ENCODE peak calls at places on chromosomes 6 and 20, in four cellular contexts. R, U, W and Q are unnamed samples.
A peak's percentile ranks its signal among the peaks of the same experiment; 100 is the strongest.

GRCh38 chr20:3082306-3082951 is 2.1 kb downstream of the AVP start:
- DNase-seq in R (no peak), U (no peak), W (no peak), Q (no peak)

GRCh38 chr6:80976336-80976735 is 776.1 kb downstream of the TENT5A start:
- DNase-seq in U (no peak), R (no peak), W (no peak), Q (no peak)

GRCh38 chr6:31706599-31706998 is at the start of gene LY6G6F:
- DNase-seq in U (no peak), W (no peak), R (no peak), Q (no peak)

GRCh38 chr6:104324305-104324704 is 535.4 kb downstream of the HACE1 start:
- DNase-seq in W (no peak), R (no peak), U (no peak), Q (no peak)

GRCh38 chr6:89357390-89357789 is 4.9 kb upstream of the UBE2J1 start:
- DNase-seq in R (no peak), U (no peak), W (peak; percentile 68), Q (peak; percentile 95)

GRCh38 chr6:20610636-20611200 is 76.5 kb downstream of the CDKAL1 start:
- DNase-seq in W (no peak), R (no peak), U (no peak), Q (no peak)

GRCh38 chr6:33249732-33250625 is 21.7 kb downstream of the VPS52 start:
- DNase-seq in W (no peak), R (peak; percentile 29), U (no peak), Q (no peak)

GRCh38 chr6:52157301-52157930 is 28.8 kb upstream of the IL17A start:
- DNase-seq in U (no peak), W (no peak), R (no peak), Q (no peak)

GRCh38 chr20:53869466-53870258 is 200.7 kb downstream of the BCAS1 start:
- DNase-seq in R (peak; percentile 60), W (peak; percentile 67), U (no peak), Q (peak; percentile 93)

GRCh38 chr6:6411115-6411514 is 90.7 kb upstream of the F13A1 start:
- DNase-seq in R (no peak), U (no peak), W (no peak), Q (no peak)

GRCh38 chr6:139372326-139373153 is 1.9 kb downstream of the CITED2 start:
- DNase-seq in U (no peak), W (no peak), R (no peak), Q (no peak)

GRCh38 chr6:36320475-36320874 is 16.2 kb downstream of the BNIP5 start:
- DNase-seq in W (no peak), U (peak; percentile 84), R (no peak), Q (no peak)

GRCh38 chr6:131764350-131764749 is 43.5 kb upstream of the ENPP1 start:
- DNase-seq in U (no peak), R (no peak), W (no peak), Q (no peak)

GRCh38 chr6:44009425-44010321 is 117.6 kb downstream of the MRPL14 start:
- DNase-seq in R (no peak), W (no peak), U (no peak), Q (no peak)

GRCh38 chr6:75204959-75205775 is 686 bp downstream of the COL12A1 start:
- DNase-seq in U (no peak), W (peak; percentile 5), R (peak; percentile 63), Q (no peak)

GRCh38 chr6:28139860-28140500 is 1.7 kb upstream of the ZKSCAN8 start:
- DNase-seq in R (no peak), U (no peak), W (no peak), Q (no peak)

GRCh38 chr20:48736636-48737035 is 91.2 kb downstream of the PREX1 start:
- DNase-seq in W (no peak), R (no peak), U (no peak), Q (no peak)

GRCh38 chr6:13319891-13320564 is 8.3 kb downstream of the TBC1D7 start:
- DNase-seq in U (no peak), R (no peak), W (no peak), Q (no peak)

GRCh38 chr6:56551409-56552120 is 91.1 kb downstream of the DST start:
- DNase-seq in R (no peak), U (no peak), W (no peak), Q (no peak)

GRCh38 chr6:156334961-156335360 is 442.2 kb upstream of the ARID1B start:
- DNase-seq in U (no peak), R (no peak), W (no peak), Q (no peak)

GRCh38 chr6:38460216-38460615 is 179.5 kb downstream of the BTBD9 start:
- DNase-seq in U (no peak), W (no peak), R (no peak), Q (no peak)

GRCh38 chr20:36481380-36482043 is 59.8 kb upstream of the MYL9 start:
- DNase-seq in R (no peak), W (no peak), U (peak; percentile 87), Q (no peak)

GRCh38 chr6:152471459-152472070 is 165.6 kb downstream of the SYNE1 start:
- DNase-seq in W (no peak), U (no peak), R (no peak), Q (no peak)